ENCODE peak calls at places on chromosomes 4 and X, in four cellular contexts. S is A549, T is HepG2, Y is GM12878. P is an unnamed sample.

GRCh38 chr4:89482248-89482647 is 174.6 kb upstream of the GPRIN3 start:
- DNase-seq in S (peak), T (peak), Y (no peak), P (peak)

GRCh38 chr4:123418486-123418931 is 21.9 kb downstream of the SPRY1 start:
- DNase-seq in S (no peak), T (peak), Y (no peak), P (no peak)

GRCh38 chr4:125266901-125267601 is 47.7 kb upstream of the FAT4 start:
- DNase-seq in S (no peak), T (no peak), Y (no peak), P (no peak)

GRCh38 chrX:120791013-120791643 is 84.5 kb downstream of the CT47B1 start:
- DNase-seq in S (no peak), T (no peak), Y (no peak), P (no peak)

GRCh38 chr4:82803746-82804145 is 5.2 kb upstream of the SCD5 start:
- DNase-seq in S (no peak), T (no peak), Y (no peak), P (no peak)

GRCh38 chr4:154018659-154019058 is 229.8 kb upstream of the SFRP2 start:
- DNase-seq in S (no peak), T (no peak), Y (no peak), P (peak)

GRCh38 chr4:2908686-2909085 is 54.5 kb downstream of the NOP14 start:
- DNase-seq in S (no peak), T (no peak), Y (no peak), P (no peak)

GRCh38 chrX:154712781-154713391 is 38.0 kb downstream of the GAB3 start:
- DNase-seq in S (no peak), T (no peak), Y (peak), P (no peak)

GRCh38 chrX:71103110-71103983 is 3.2 kb downstream of the CXorf65 start:
- DNase-seq in S (no peak), T (no peak), Y (no peak), P (peak)

GRCh38 chr4:109406337-109406931 is 27.2 kb upstream of the SEC24B start:
- DNase-seq in S (peak), T (peak), Y (no peak), P (peak)

GRCh38 chr4:43757147-43757546 is 691.5 kb downstream of the KCTD8 start:
- DNase-seq in S (no peak), T (no peak), Y (no peak), P (no peak)

GRCh38 chrX:44946771-44947170 is 73.8 kb downstream of the KDM6A start:
- DNase-seq in S (no peak), T (no peak), Y (no peak), P (no peak)

GRCh38 chr4:149885896-149886295 is 70.3 kb upstream of the IQCM start:
- DNase-seq in S (no peak), T (no peak), Y (no peak), P (no peak)

GRCh38 chr4:183504064-183504929 is 561 bp upstream of the ING2 start:
- DNase-seq in S (peak), T (peak), Y (peak), P (peak)

GRCh38 chrX:106481341-106481740 is 130.4 kb upstream of the RADX start:
- DNase-seq in S (peak), T (peak), Y (peak), P (peak)

GRCh38 chr4:154013576-154013975 is 224.7 kb upstream of the SFRP2 start:
- DNase-seq in S (no peak), T (no peak), Y (no peak), P (no peak)

GRCh38 chrX:17741123-17741511 is 3.8 kb downstream of the SCML1 start:
- DNase-seq in S (no peak), T (peak), Y (no peak), P (no peak)

GRCh38 chr4:141028024-141028529 is 105.2 kb downstream of the RNF150 start:
- DNase-seq in S (no peak), T (no peak), Y (no peak), P (no peak)

GRCh38 chrX:153884136-153885076 is 1.6 kb downstream of the L1CAM start:
- DNase-seq in S (no peak), T (no peak), Y (no peak), P (no peak)

GRCh38 chrX:48468247-48468671 is 1.8 kb downstream of the SLC38A5 start:
- DNase-seq in S (no peak), T (no peak), Y (no peak), P (peak)

GRCh38 chr4:4575284-4576211 is 33.7 kb upstream of the STX18 start:
- DNase-seq in S (peak), T (no peak), Y (peak), P (peak)

GRCh38 chr4:65671402-65671801 is 1.1 kb upstream of the EPHA5 start:
- DNase-seq in S (no peak), T (peak), Y (no peak), P (no peak)

GRCh38 chr4:142567620-142568451 is 278.3 kb downstream of the INPP4B start:
- DNase-seq in S (no peak), T (no peak), Y (peak), P (no peak)

GRCh38 chr4:75921910-75922309 is 18.9 kb downstream of the NAAA start:
- DNase-seq in S (no peak), T (no peak), Y (no peak), P (no peak)

GRCh38 chr4:75912968-75913367 is 10.7 kb upstream of the PPEF2 start:
- DNase-seq in S (no peak), T (no peak), Y (no peak), P (no peak)

GRCh38 chr4:75920327-75920726 is 18.1 kb upstream of the PPEF2 start:
- DNase-seq in S (no peak), T (no peak), Y (no peak), P (no peak)

GRCh38 chr4:75919914-75920313 is 17.7 kb upstream of the PPEF2 start:
- DNase-seq in S (no peak), T (no peak), Y (no peak), P (no peak)

DNA sequence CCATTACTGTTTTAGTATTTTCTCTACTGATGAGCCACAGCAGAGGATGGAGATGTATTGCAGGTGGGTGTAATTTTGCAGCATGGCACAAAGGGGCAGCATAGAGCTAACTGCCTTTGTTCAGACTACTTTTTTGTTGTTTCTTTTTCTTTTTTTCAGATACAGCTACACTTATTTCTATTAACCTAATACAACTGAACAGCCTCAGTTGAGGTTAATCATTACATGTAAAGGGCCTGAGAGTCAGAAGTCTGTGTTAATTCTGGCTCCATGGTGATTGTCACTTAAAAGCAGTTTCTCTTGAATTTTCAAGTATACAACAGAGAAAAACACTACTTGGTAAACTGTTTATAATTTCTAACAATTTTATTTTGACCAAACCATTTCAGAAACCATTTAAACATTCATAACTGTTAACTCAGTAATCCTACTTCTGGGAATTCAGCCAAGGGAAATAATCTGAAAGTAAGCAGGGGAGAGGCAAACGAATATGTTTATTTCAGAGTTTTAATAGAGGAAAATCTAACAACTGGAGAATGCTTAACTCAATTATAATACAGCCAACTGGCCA is 13.9 kb upstream of the PPEF2 start:
- DNase-seq in S (peak), T (peak), Y (no peak), P (peak)
- TF ChIP-seq USF2 in S (no peak), T (no peak), Y (no peak), P (no peak)

GRCh38 chr4:159927781-159928180 is 824.9 kb downstream of the RAPGEF2 start:
- DNase-seq in S (no peak), T (no peak), Y (no peak), P (no peak)
- TF ChIP-seq CHD4 in S (no peak), T (no peak), Y (no peak), P (no peak)

GRCh38 chrX:137574784-137575298 is 8.9 kb downstream of the ZIC3 start:
- DNase-seq in S (no peak), T (no peak), Y (no peak), P (no peak)
- TF ChIP-seq USF2 in S (no peak), T (no peak), Y (no peak), P (no peak)

GRCh38 chr4:107755841-107756356 is 35.9 kb upstream of the PAPSS1 start:
- DNase-seq in S (no peak), T (peak), Y (no peak), P (no peak)

GRCh38 chr4:107757293-107757692 is 37.3 kb upstream of the PAPSS1 start:
- DNase-seq in S (no peak), T (no peak), Y (no peak), P (no peak)

GRCh38 chr4:107747748-107748486 is 27.9 kb upstream of the PAPSS1 start:
- DNase-seq in S (no peak), T (no peak), Y (no peak), P (no peak)

DNA sequence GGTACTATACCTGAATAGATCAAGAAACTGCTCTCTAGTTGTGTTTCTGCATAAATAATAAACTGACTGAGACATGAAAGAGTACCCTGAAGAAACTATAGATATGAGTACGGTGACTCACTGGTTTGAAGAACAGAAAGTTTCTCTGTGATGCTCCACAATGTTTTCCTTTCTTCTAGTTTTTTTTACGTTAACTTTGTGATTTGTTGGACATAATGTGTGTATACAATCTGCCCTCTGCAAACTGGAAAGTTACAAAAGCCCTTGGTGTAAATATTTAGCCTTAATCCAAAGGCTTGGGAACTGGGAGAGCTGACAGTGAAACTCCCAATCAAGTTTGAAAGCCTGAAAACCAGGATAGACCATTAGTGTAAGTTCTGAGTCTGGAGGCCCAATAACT is 31.6 kb upstream of the PAPSS1 start:
- DNase-seq in S (no peak), T (peak), Y (no peak), P (no peak)
- TF ChIP-seq CHD4 in S (no peak), T (no peak), Y (no peak), P (no peak)

P was measured in K562.